ENCODE peak calls at places on chromosome 1, in six cellular contexts. Z, D, E, B, T and U are unnamed samples.

GRCh38 chr1:95018602-95019369 is 54.0 kb downstream of the ALG14 start:
- DNase-seq in Z (peak), D (no peak), E (no peak), B (peak), T (no peak), U (no peak)

GRCh38 chr1:210076620-210077019 is 138.6 kb downstream of the SYT14 start:
- DNase-seq in Z (no peak), D (no peak), E (no peak), B (peak), T (no peak), U (no peak)

GRCh38 chr1:200038987-200039848 is 11.7 kb downstream of the NR5A2 start:
- DNase-seq in Z (no peak), D (no peak), E (no peak), B (no peak), T (peak), U (peak)

GRCh38 chr1:43303477-43304286 is 2.9 kb downstream of the TIE1 start:
- DNase-seq in Z (no peak), D (no peak), E (no peak), B (no peak), T (no peak), U (no peak)

GRCh38 chr1:223199094-223199647 is 56.1 kb upstream of the TLR5 start:
- DNase-seq in Z (no peak), D (no peak), E (no peak), B (peak), T (no peak), U (no peak)

GRCh38 chr1:44694863-44695478 is 20.5 kb downstream of the ARMH1 start:
- DNase-seq in Z (no peak), D (no peak), E (no peak), B (no peak), T (no peak), U (peak)

GRCh38 chr1:217164403-217164802 is 441.2 kb upstream of the ESRRG start:
- DNase-seq in Z (no peak), D (no peak), E (no peak), B (no peak), T (no peak), U (no peak)

GRCh38 chr1:50620680-50621329 is 197.6 kb upstream of the DMRTA2 start:
- DNase-seq in Z (peak), D (no peak), E (no peak), B (peak), T (peak), U (peak)

GRCh38 chr1:175195798-175196197 is 3.2 kb upstream of the KIAA0040 start:
- DNase-seq in Z (no peak), D (no peak), E (no peak), B (peak), T (no peak), U (no peak)

GRCh38 chr1:156497743-156498446 is 2.7 kb downstream of the MEF2D start:
- DNase-seq in Z (no peak), D (no peak), E (no peak), B (no peak), T (no peak), U (peak)

GRCh38 chr1:160618763-160619274 is 28.0 kb downstream of the SLAMF1 start:
- DNase-seq in Z (no peak), D (no peak), E (no peak), B (no peak), T (peak), U (peak)

GRCh38 chr1:106975944-106976343 is 80.5 kb upstream of the PRMT6 start:
- DNase-seq in Z (no peak), D (no peak), E (no peak), B (no peak), T (no peak), U (peak)

GRCh38 chr1:156640842-156641706 is 843 bp upstream of the BCAN start:
- DNase-seq in Z (no peak), D (no peak), E (no peak), B (no peak), T (no peak), U (no peak)

GRCh38 chr1:240091614-240092300 is at the start of gene FMN2:
- DNase-seq in Z (peak), D (no peak), E (no peak), B (no peak), T (peak), U (no peak)

GRCh38 chr1:46705408-46705807 is 13.5 kb downstream of the EFCAB14 start:
- DNase-seq in Z (no peak), D (no peak), E (no peak), B (peak), T (no peak), U (no peak)

GRCh38 chr1:107413951-107414350 is 273.1 kb downstream of the NTNG1 start:
- DNase-seq in Z (no peak), D (no peak), E (no peak), B (no peak), T (no peak), U (no peak)

GRCh38 chr1:47751188-47751587 is 246.0 kb downstream of the TRABD2B start:
- DNase-seq in Z (no peak), D (no peak), E (no peak), B (peak), T (no peak), U (no peak)

GRCh38 chr1:201310986-201311355 is 27.7 kb downstream of the PKP1 start:
- DNase-seq in Z (peak), D (no peak), E (no peak), B (peak), T (no peak), U (no peak)

GRCh38 chr1:244050835-244051444 is at the start of gene ZBTB18:
- DNase-seq in Z (peak), D (peak), E (no peak), B (no peak), T (peak), U (no peak)

GRCh38 chr1:180167721-180168467 is 13.2 kb downstream of the QSOX1 start:
- DNase-seq in Z (no peak), D (no peak), E (no peak), B (peak), T (no peak), U (no peak)

GRCh38 chr1:217881131-217881543 is 250.0 kb downstream of the SPATA17 start:
- DNase-seq in Z (no peak), D (no peak), E (no peak), B (no peak), T (no peak), U (no peak)

GRCh38 chr1:178057131-178057765 is 36.7 kb upstream of the RASAL2 start:
- DNase-seq in Z (peak), D (peak), E (no peak), B (no peak), T (no peak), U (no peak)